ENCODE peak calls at places on chromosomes 11 and 22, in six cellular contexts. I, Y, K, J, P and H are unnamed samples.

GRCh38 chr11:102345923-102346322 is 1.1 kb upstream of the BIRC2 start:
- DNase-seq in I (no peak), Y (peak; percentile 34), K (peak; percentile 42), J (no peak), P (no peak), H (peak; percentile 59)

GRCh38 chr22:25746012-25746373 is 4.0 kb downstream of the MYO18B start:
- DNase-seq in I (no peak), Y (peak; percentile 39), K (peak; percentile 36), J (peak; percentile 42), P (no peak), H (peak; percentile 68)

GRCh38 chr22:36233796-36234195 is 5.5 kb downstream of the APOL2 start:
- DNase-seq in I (no peak), Y (no peak), K (no peak), J (no peak), P (no peak), H (no peak)

GRCh38 chr11:111018571-111018970 is 227.0 kb upstream of the POU2AF2 start:
- DNase-seq in I (no peak), Y (peak; percentile 78), K (peak; percentile 90), J (no peak), P (no peak), H (peak; percentile 27)

GRCh38 chr11:117547911-117548310 is 220.3 kb downstream of the CEP164 start:
- DNase-seq in I (no peak), Y (no peak), K (no peak), J (no peak), P (no peak), H (no peak)

GRCh38 chr11:109034341-109034696 is 369.4 kb downstream of the DDX10 start:
- DNase-seq in I (no peak), Y (peak; percentile 27), K (peak; percentile 54), J (no peak), P (no peak), H (peak; percentile 67)

GRCh38 chr11:125132586-125132985 is 21.2 kb upstream of the TMEM218 start:
- DNase-seq in I (no peak), Y (no peak), K (peak; percentile 68), J (no peak), P (no peak), H (peak; percentile 12)

GRCh38 chr22:17159504-17159951 is 451 bp upstream of the HDHD5 start:
- DNase-seq in I (no peak), Y (peak; percentile 45), K (peak; percentile 37), J (no peak), P (no peak), H (peak; percentile 56)

GRCh38 chr22:49239264-49240015 is 588.2 kb downstream of the BRD1 start:
- DNase-seq in I (peak; percentile 37), Y (no peak), K (no peak), J (no peak), P (no peak), H (no peak)

GRCh38 chr11:94826415-94826814 is 58.3 kb downstream of the AMOTL1 start:
- DNase-seq in I (no peak), Y (no peak), K (no peak), J (no peak), P (no peak), H (no peak)

GRCh38 chr22:50139843-50140415 is 30.6 kb upstream of the PANX2 start:
- DNase-seq in I (no peak), Y (no peak), K (no peak), J (no peak), P (peak; percentile 67), H (no peak)

GRCh38 chr22:44409211-44409648 is 88.8 kb downstream of the RTL6 start:
- DNase-seq in I (no peak), Y (no peak), K (no peak), J (no peak), P (no peak), H (no peak)

GRCh38 chr11:46290598-46291309 is 13.3 kb downstream of the CREB3L1 start:
- DNase-seq in I (no peak), Y (peak; percentile 99), K (peak; percentile 99), J (peak; percentile 94), P (no peak), H (peak; percentile 96)

GRCh38 chr11:6703247-6704063 is 20.3 kb upstream of the MRPL17 start:
- DNase-seq in I (peak; percentile 58), Y (peak; percentile 85), K (peak; percentile 74), J (peak; percentile 46), P (peak; percentile 42), H (peak; percentile 57)

GRCh38 chr11:33309118-33309517 is 51.9 kb downstream of the HIPK3 start:
- DNase-seq in I (no peak), Y (no peak), K (no peak), J (no peak), P (no peak), H (no peak)

GRCh38 chr22:46535876-46536558 is 1.4 kb downstream of the CELSR1 start:
- DNase-seq in I (no peak), Y (no peak), K (no peak), J (no peak), P (no peak), H (no peak)

GRCh38 chr22:22080270-22080669 is 97.7 kb upstream of the TOP3B start:
- DNase-seq in I (no peak), Y (no peak), K (peak; percentile 55), J (no peak), P (no peak), H (peak; percentile 9)

GRCh38 chr11:35742707-35743454 is 80.3 kb downstream of the TRIM44 start:
- DNase-seq in I (no peak), Y (no peak), K (no peak), J (no peak), P (no peak), H (no peak)

DNA sequence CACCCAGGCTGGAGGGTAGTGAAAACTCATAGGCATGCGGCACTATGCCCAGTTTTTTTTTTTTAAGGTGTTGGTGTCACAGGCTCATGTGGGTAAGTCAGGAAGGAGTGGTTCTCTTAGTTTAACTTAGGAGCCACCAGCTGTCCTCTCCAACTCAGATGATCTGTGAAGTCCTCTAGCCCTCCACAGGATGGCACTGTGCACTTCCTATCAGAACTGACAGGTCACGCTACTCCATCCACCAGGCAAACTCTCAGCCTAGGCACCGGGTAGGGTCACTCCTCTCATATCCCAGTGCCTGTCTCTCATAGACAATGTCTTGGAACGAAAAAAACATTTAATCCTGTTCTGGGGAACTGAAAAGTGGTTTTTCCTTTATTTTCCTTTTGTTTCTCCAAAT is 16.5 kb downstream of the NAP1L4 start:
- DNase-seq in I (peak; percentile 74), Y (peak; percentile 52), K (peak; percentile 73), J (no peak), P (peak; percentile 56), H (peak; percentile 42)
- TF ChIP-seq CTCF in I (peak; percentile 60), Y (peak; percentile 57), K (peak; percentile 74), J (peak; percentile 46), P (peak; percentile 72), H (peak; percentile 57)

GRCh38 chr11:86799680-86800075 is 664 bp upstream of the PRSS23 start:
- DNase-seq in I (no peak), Y (no peak), K (peak; percentile 57), J (no peak), P (no peak), H (no peak)

GRCh38 chr11:86802146-86802545 is 1.8 kb downstream of the PRSS23 start:
- DNase-seq in I (no peak), Y (no peak), K (no peak), J (no peak), P (no peak), H (no peak)

GRCh38 chr11:86798988-86799387 is 1.4 kb upstream of the PRSS23 start:
- DNase-seq in I (no peak), Y (peak; percentile 87), K (peak; percentile 97), J (peak; percentile 66), P (no peak), H (peak; percentile 93)

GRCh38 chr11:86800956-86801264 is 568 bp downstream of the PRSS23 start:
- DNase-seq in I (no peak), Y (no peak), K (peak; percentile 31), J (no peak), P (no peak), H (no peak)

GRCh38 chr11:86800076-86800955 is at the start of gene PRSS23:
- DNase-seq in I (no peak), Y (peak; percentile 77), K (peak; percentile 54), J (no peak), P (no peak), H (peak; percentile 66)
- H3K4me3 ChIP-seq in I (peak within 1 kb of the TSS; percentile 27), Y (peak within 1 kb of the TSS; percentile 85), K (peak within 1 kb of the TSS; percentile 73), J (peak within 1 kb of the TSS; percentile 63), P (no peak within 1 kb of the TSS), H (peak within 1 kb of the TSS; percentile 86)

DNA sequence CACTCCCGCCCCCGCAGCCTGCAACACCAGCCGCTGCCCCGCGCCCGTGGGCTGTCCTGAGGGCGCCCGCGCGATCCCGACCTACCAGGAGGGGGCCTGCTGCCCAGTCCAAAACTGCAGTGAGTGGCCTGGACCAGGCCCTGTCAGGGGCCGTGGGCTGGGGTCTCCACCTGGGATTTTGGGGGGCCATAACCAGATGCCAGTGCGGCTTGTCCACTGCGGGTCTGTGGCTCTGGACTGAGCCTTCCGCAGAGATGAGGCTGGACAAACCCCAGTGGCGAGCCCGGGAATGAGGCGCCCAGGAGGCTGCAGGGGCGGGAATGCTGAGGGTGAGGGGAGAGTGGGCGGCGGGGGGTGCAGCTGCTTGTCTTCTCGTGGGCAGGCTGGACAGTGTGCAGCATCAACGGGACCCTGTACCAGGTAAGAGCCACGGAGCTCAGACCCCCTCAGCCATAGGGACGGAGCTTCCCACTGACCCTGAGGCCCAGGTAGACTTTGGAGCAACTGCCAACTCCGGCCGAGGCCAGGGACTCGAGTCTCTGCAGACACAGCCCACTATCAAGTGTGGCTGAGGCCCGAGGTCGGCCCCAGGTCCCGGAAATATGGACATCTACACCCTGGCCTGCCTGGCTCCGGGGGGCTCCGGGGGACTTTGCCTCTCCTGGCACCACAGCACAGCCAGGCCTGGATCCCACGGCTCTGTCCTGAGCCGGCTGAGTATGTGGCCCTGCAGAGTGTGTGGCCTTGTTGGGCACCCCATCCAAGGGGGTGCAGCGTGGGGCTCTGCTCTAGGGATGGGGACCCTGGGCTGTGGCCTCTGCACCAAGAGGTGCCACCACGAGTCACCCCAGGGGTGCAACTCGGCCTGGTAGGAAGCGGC is 24.7 kb upstream of the MUC5B start:
- DNase-seq in I (no peak), Y (no peak), K (no peak), J (no peak), P (no peak), H (no peak)
- TF ChIP-seq CTCF in I (no peak), Y (no peak), K (no peak), J (no peak), P (no peak), H (no peak)

DNA sequence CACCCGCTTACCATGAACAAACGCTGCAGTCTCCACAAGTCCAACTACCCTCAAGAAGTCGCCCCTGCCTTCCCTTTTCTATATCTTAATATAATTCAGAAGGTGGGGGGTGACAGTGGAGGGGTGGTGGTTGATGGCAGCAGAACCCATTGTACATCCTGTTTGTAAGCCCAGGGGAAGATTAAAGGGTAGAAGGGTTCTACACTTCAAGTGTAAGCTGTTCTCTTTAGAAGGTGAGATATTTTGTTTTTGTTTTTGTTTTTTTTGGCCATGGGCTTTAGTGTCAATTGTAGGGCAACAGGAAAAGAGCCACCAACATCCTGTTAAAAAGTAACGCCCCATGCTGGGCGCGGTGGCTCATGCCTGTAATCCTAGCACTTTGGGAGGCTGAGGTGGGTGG is 34.9 kb upstream of the RRAS2 start:
- DNase-seq in I (no peak), Y (no peak), K (no peak), J (no peak), P (no peak), H (no peak)
- H3K4me3 ChIP-seq in I (no peak overlapping the region), Y (no peak overlapping the region), K (no peak overlapping the region), J (no peak overlapping the region), P (no peak overlapping the region), H (no peak overlapping the region)

DNA sequence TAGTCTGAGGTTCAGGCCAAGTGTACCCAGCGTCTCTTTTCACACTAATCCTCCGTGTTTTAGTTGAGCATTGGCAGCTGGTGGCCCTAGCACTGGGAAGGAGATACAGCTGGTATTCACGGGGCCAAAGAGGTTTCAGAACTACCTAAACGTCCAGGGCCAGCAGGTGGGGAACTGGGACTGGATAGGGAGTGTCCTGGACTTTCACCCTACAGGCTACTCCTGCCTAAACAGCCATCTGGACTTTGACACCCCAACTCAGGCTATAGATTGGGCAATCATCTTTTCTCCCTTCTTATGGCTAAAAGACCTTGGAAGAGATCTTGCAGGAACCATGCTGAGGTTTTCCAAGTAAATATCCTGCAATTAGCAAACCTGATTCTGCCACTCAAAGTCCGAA is 2.8 kb downstream of the SPON1 start:
- DNase-seq in I (no peak), Y (no peak), K (no peak), J (no peak), P (no peak), H (no peak)
- TF ChIP-seq CTCF in I (no peak), Y (no peak), K (no peak), J (no peak), P (no peak), H (no peak)